ENCODE peak calls at places on chromosome 14, in eight cellular contexts. B is Panc1, Y is tibial artery, M is GM23338, S is ascending aorta, N is IMR-90, Z is spleen, Q is endothelial cell of umbilical vein. U is an unnamed sample.

GRCh38 chr14:100628225-100628624 is 41.0 kb upstream of the BEGAIN start:
- DNase-seq in B (no peak), Y (no peak), M (no peak), S (no peak), N (no peak), Z (no peak), Q (no peak), U (no peak)

GRCh38 chr14:32078794-32079663 is 1.9 kb downstream of the ARHGAP5 start:
- DNase-seq in B (no peak), Y (no peak), M (no peak), S (no peak), N (peak; percentile 31), Z (no peak), Q (peak; percentile 33), U (no peak)

GRCh38 chr14:36524220-36524837 is 4.3 kb upstream of the NKX2-1 start:
- DNase-seq in B (no peak), Y (no peak), M (peak; percentile 87), S (no peak), N (no peak), Z (no peak), Q (no peak), U (no peak)

GRCh38 chr14:32397871-32398640 is 69.0 kb downstream of the AKAP6 start:
- DNase-seq in B (no peak), Y (no peak), M (no peak), S (no peak), N (peak; percentile 44), Z (no peak), Q (peak; percentile 57), U (no peak)

GRCh38 chr14:53310412-53310811 is 157.3 kb upstream of the DDHD1 start:
- DNase-seq in B (no peak), Y (no peak), M (no peak), S (no peak), N (no peak), Z (no peak), Q (no peak), U (no peak)

GRCh38 chr14:92792885-92793284 is 1.2 kb upstream of the GOLGA5 start:
- DNase-seq in B (no peak), Y (no peak), M (peak; percentile 34), S (no peak), N (no peak), Z (no peak), Q (no peak), U (no peak)

GRCh38 chr14:101176535-101177205 is 273.1 kb upstream of the RTL1 start:
- DNase-seq in B (no peak), Y (no peak), M (no peak), S (no peak), N (no peak), Z (peak; percentile 51), Q (no peak), U (no peak)

GRCh38 chr14:70886421-70887206 is 20.6 kb upstream of the PCNX1 start:
- DNase-seq in B (no peak), Y (no peak), M (no peak), S (no peak), N (no peak), Z (no peak), Q (no peak), U (no peak)

GRCh38 chr14:68075382-68076029 is 255.9 kb downstream of the RAD51B start:
- DNase-seq in B (no peak), Y (no peak), M (no peak), S (no peak), N (no peak), Z (no peak), Q (no peak), U (no peak)

GRCh38 chr14:59939828-59940227 is 19.9 kb downstream of the LRRC9 start:
- DNase-seq in B (no peak), Y (no peak), M (no peak), S (no peak), N (no peak), Z (no peak), Q (no peak), U (no peak)

GRCh38 chr14:68076451-68076850 is 256.9 kb downstream of the RAD51B start:
- DNase-seq in B (no peak), Y (no peak), M (no peak), S (no peak), N (peak; percentile 67), Z (no peak), Q (no peak), U (no peak)

GRCh38 chr14:93047187-93047586 is 68.5 kb downstream of the ITPK1 start:
- DNase-seq in B (no peak), Y (no peak), M (no peak), S (no peak), N (no peak), Z (no peak), Q (no peak), U (no peak)

GRCh38 chr14:104574978-104575377 is 4.6 kb upstream of the C14orf180 start:
- DNase-seq in B (no peak), Y (no peak), M (no peak), S (no peak), N (no peak), Z (no peak), Q (no peak), U (no peak)
- H3K4me1 ChIP-seq in B (no peaks in the 10 kb centered on the region), Y (peaks cover 20% of the 10 kb centered on the region), M (no peaks in the 10 kb centered on the region), S (peaks cover 9% of the 10 kb centered on the region), N (no peaks in the 10 kb centered on the region), Z (no peaks in the 10 kb centered on the region), Q (no peaks in the 10 kb centered on the region), U (peaks cover 3% of the 10 kb centered on the region)

DNA sequence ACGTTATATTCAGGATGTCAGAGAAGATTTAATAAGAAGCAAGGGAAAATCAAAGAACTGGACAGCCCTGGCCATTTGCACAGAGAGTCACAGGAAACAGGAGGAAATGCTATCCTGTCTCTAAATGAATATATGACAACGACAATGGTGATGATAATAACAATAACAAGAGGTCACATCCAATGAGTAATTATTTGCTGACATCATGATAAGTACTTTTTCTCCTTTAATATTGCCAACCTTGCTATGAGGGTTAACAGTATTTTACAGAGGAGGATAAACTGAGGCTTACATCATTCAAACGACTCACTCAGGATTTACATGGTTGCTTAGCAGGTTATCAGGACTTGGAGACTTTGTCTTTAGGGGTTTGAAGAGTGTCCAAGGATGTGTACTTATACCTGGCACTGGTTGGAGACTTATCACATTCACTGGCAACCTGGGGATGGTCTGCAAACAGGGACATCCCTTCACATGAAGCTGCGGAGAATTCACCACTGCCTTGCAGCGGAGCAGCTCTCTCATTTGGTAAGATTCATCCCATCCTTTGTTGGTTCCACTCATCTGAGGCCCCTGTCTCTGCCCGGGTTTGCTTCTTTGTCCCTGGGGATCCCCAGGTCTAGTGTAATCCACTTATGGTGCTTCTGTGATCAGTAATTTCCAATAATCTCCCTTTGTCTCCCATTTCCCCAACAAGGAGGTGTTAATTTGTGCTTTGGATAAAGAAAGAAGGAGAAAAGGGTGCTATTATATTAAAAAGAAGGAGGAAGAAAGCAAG is 637.8 kb downstream of the BCL11B start:
- DNase-seq in B (no peak), Y (no peak), M (no peak), S (no peak), N (no peak), Z (no peak), Q (no peak), U (no peak)
- TF ChIP-seq CTCF in B (no peak), Y (no peak), M (no peak), S (no peak), N (no peak), Z (no peak), Q (no peak), U (no peak)

GRCh38 chr14:104774453-104775072 is 21.0 kb downstream of the AKT1 start:
- DNase-seq in B (no peak), Y (no peak), M (no peak), S (no peak), N (no peak), Z (no peak), Q (no peak), U (no peak)

GRCh38 chr14:104771918-104772706 is 19.2 kb downstream of the SIVA1 start:
- DNase-seq in B (no peak), Y (no peak), M (no peak), S (no peak), N (no peak), Z (no peak), Q (no peak), U (no peak)

GRCh38 chr14:104771374-104771773 is 18.4 kb downstream of the SIVA1 start:
- DNase-seq in B (no peak), Y (no peak), M (no peak), S (no peak), N (no peak), Z (no peak), Q (no peak), U (no peak)

GRCh38 chr14:104773505-104774452 is 20.8 kb downstream of the SIVA1 start:
- DNase-seq in B (no peak), Y (no peak), M (peak; percentile 40), S (no peak), N (no peak), Z (no peak), Q (no peak), U (no peak)

DNA sequence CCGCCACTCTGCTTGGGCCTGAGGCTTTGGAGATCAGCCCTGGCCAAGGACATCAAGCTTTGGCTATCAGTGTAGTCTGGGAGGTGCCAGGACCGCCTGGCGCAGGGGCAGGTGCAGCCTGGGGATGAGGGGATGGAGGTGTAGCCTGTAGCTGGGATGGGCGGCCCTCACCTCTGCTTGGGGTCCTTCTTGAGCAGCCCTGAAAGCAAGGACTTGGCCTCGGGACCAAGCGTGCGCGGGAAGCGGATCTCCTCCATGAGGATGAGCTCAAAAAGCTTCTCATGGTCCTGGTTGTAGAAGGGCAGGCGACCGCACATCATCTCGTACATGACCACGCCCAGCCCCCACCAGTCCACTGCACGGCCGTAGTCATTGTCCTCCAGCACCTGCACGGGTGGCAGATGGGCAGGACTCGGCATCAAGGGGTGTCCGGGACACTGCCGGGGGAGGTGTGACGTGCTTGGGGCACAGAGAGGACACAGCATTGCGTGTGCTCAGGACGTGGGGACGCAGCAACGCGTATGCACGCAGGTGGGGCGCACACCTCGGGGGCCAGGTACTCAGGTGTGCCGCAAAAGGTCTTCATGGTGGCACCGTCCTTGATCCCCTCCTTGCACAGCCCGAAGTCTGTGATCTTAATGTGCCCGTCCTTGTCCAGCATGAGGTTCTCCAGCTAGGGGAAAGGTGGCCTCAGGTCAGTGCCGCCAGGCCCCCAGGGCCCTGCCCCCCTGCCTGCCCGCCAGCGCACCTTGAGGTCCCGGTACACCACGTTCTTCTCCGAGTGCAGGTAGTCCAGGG is 20.0 kb downstream of the SIVA1 start:
- DNase-seq in B (no peak), Y (no peak), M (no peak), S (no peak), N (no peak), Z (no peak), Q (no peak), U (no peak)
- H3K4me1 ChIP-seq in B (peaks cover 18% of the 10 kb centered on the region), Y (peaks cover 19% of the 10 kb centered on the region), M (peaks cover 11% of the 10 kb centered on the region), S (peaks cover 8% of the 10 kb centered on the region), N (peaks cover 5% of the 10 kb centered on the region), Z (peaks cover 14% of the 10 kb centered on the region), Q (peaks cover 9% of the 10 kb centered on the region), U (peaks cover 5% of the 10 kb centered on the region)

DNA sequence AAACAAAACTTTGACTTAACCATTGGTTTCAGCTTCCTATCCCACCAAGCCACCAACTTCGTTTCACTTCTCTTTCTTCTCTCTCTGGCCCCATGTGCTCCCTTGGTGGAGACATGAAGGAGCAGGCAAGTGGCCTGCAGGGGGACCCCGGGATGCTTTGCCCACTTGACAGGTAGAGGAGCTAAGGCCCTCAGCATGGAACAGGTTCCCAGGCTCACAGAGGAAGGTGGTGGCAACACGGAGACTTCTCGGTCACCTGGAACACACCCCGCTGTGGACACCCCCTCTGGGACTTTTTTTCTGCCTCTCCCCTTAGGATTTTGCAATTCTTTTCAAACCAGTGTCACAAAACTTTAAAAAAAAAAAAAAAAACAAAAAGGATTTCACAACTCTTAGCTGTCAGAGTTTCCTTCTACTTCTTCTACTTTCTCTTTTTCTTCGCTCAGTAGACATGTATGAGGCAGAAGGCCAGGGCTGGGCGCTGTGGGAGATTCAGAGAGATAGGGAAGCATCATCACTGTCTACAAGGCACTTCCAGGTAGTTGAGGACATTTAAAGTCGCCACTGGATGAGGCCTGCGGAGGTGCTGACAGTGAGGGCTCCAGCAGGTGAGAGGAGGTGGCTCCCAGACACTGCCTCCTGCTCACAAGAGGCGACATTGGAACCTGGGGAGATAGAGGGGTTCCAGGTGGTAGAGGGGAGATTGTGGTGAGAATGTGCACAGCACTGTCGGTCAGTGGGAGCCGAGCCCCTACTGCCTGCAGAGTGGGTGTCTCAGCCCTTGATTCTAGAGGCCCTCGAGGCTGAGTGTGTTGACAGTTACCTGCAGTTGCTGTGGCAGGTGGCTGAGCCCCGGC is 119.6 kb downstream of the GCH1 start:
- DNase-seq in B (no peak), Y (no peak), M (peak; percentile 68), S (peak; percentile 73), N (no peak), Z (no peak), Q (no peak), U (no peak)
- TF ChIP-seq CTCF in B (no peak), Y (no peak), M (peak; percentile 42), S (no peak), N (no peak), Z (peak; percentile 16), Q (no peak), U (no peak)